ENCODE peak calls at places on chromosome 21, in eight cellular contexts. U, B, R, W, O, A, Q and J are unnamed samples. For H3K27me3 and H3K4me1, the result is how much of the 10 kb centered on the place peaks cover.

GRCh38 chr21:35025206-35026152 is 23.6 kb downstream of the RUNX1 start:
- DNase-seq in U (no peak), B (no peak), R (no peak), W (no peak), O (no peak), A (no peak), Q (no peak), J (no peak)

GRCh38 chr21:14981246-14981645 is 83.6 kb downstream of the NRIP1 start:
- DNase-seq in U (no peak), B (no peak), R (no peak), W (no peak), O (no peak), A (no peak), Q (no peak), J (no peak)

GRCh38 chr21:34693192-34693810 is 24.5 kb downstream of the CLIC6 start:
- DNase-seq in U (no peak), B (peak), R (no peak), W (peak), O (peak), A (peak), Q (peak), J (peak)

GRCh38 chr21:29080454-29080930 is 7.0 kb upstream of the CCT8 start:
- DNase-seq in U (no peak), B (no peak), R (no peak), W (no peak), O (no peak), A (peak), Q (no peak), J (no peak)

GRCh38 chr21:10272216-10272615 is 249.2 kb upstream of the TPTE start:
- DNase-seq in U (no peak), B (peak), R (peak), W (no peak), O (no peak), A (no peak), Q (no peak), J (peak)

GRCh38 chr21:28142692-28143091 is 850.0 kb downstream of the LTN1 start:
- DNase-seq in U (no peak), B (no peak), R (no peak), W (no peak), O (no peak), A (no peak), Q (no peak), J (peak)

GRCh38 chr21:45827881-45828579 is 153.5 kb upstream of the COL6A1 start:
- DNase-seq in U (no peak), B (no peak), R (peak), W (no peak), O (no peak), A (no peak), Q (no peak), J (no peak)

GRCh38 chr21:36676039-36676950 is 22.6 kb upstream of the SIM2 start:
- DNase-seq in U (no peak), B (peak), R (no peak), W (no peak), O (no peak), A (no peak), Q (peak), J (no peak)

GRCh38 chr21:45846373-45847160 is 135.0 kb upstream of the COL6A1 start:
- DNase-seq in U (no peak), B (no peak), R (peak), W (peak), O (no peak), A (no peak), Q (no peak), J (no peak)

GRCh38 chr21:46038871-46039397 is 57.4 kb downstream of the COL6A1 start:
- DNase-seq in U (peak), B (no peak), R (peak), W (peak), O (no peak), A (no peak), Q (no peak), J (no peak)

GRCh38 chr21:35410123-35410522 is 361.0 kb upstream of the RUNX1 start:
- DNase-seq in U (no peak), B (no peak), R (no peak), W (no peak), O (no peak), A (no peak), Q (no peak), J (no peak)

GRCh38 chr21:34199121-34199910 is 125.9 kb downstream of the MRPS6 start:
- DNase-seq in U (no peak), B (peak), R (no peak), W (no peak), O (no peak), A (no peak), Q (no peak), J (no peak)

GRCh38 chr21:15042531-15042930 is 22.3 kb downstream of the NRIP1 start:
- DNase-seq in U (no peak), B (no peak), R (no peak), W (no peak), O (no peak), A (no peak), Q (no peak), J (no peak)

GRCh38 chr21:34553199-34553952 is 41.4 kb upstream of the KCNE1 start:
- DNase-seq in U (no peak), B (peak), R (no peak), W (no peak), O (peak), A (no peak), Q (no peak), J (peak)

GRCh38 chr21:34835526-34835925 is 166.7 kb downstream of the CLIC6 start:
- DNase-seq in U (no peak), B (no peak), R (peak), W (no peak), O (no peak), A (no peak), Q (no peak), J (no peak)

GRCh38 chr21:30446969-30447368 is 6.9 kb downstream of the KRTAP15-1 start:
- DNase-seq in U (no peak), B (no peak), R (no peak), W (no peak), O (no peak), A (no peak), Q (no peak), J (peak)

GRCh38 chr21:36246080-36246631 is 73.8 kb upstream of the MORC3 start:
- DNase-seq in U (no peak), B (no peak), R (no peak), W (no peak), O (no peak), A (no peak), Q (no peak), J (no peak)

GRCh38 chr21:46543306-46543705 is 61.6 kb downstream of the S100B start:
- DNase-seq in U (no peak), B (no peak), R (no peak), W (no peak), O (no peak), A (no peak), Q (no peak), J (no peak)

GRCh38 chr21:16794944-16795343 is 717.9 kb upstream of the CXADR start:
- DNase-seq in U (peak), B (peak), R (peak), W (no peak), O (no peak), A (no peak), Q (no peak), J (peak)

GRCh38 chr21:35819134-35819533 is 241.2 kb downstream of the SETD4 start:
- DNase-seq in U (no peak), B (no peak), R (no peak), W (no peak), O (no peak), A (no peak), Q (no peak), J (no peak)

GRCh38 chr21:17045214-17045835 is 467.5 kb upstream of the CXADR start:
- DNase-seq in U (no peak), B (peak), R (no peak), W (no peak), O (no peak), A (no peak), Q (no peak), J (no peak)

GRCh38 chr21:35868869-35869223 is 191.5 kb downstream of the SETD4 start:
- DNase-seq in U (no peak), B (no peak), R (no peak), W (no peak), O (no peak), A (no peak), Q (no peak), J (no peak)

GRCh38 chr21:17779486-17779885 is 39.7 kb downstream of the C21orf91 start:
- DNase-seq in U (no peak), B (no peak), R (no peak), W (no peak), O (no peak), A (no peak), Q (no peak), J (no peak)

GRCh38 chr21:14995695-14996490 is 68.9 kb downstream of the NRIP1 start:
- DNase-seq in U (no peak), B (peak), R (no peak), W (peak), O (no peak), A (no peak), Q (no peak), J (peak)

GRCh38 chr21:45550552-45551210 is 8.4 kb upstream of the SLC19A1 start:
- DNase-seq in U (peak), B (peak), R (no peak), W (no peak), O (no peak), A (peak), Q (no peak), J (no peak)

GRCh38 chr21:26388731-26389231 is 184.3 kb downstream of the CYYR1 start:
- DNase-seq in U (no peak), B (peak), R (no peak), W (no peak), O (no peak), A (no peak), Q (no peak), J (peak)

GRCh38 chr21:34899302-34899701 is 149.8 kb downstream of the RUNX1 start:
- DNase-seq in U (no peak), B (no peak), R (no peak), W (no peak), O (no peak), A (no peak), Q (no peak), J (no peak)

GRCh38 chr21:29430030-29430429 is 131.3 kb downstream of the BACH1 start:
- DNase-seq in U (no peak), B (no peak), R (no peak), W (no peak), O (no peak), A (no peak), Q (no peak), J (no peak)

GRCh38 chr21:27425172-27425571 is 458.3 kb upstream of the ADAMTS5 start:
- DNase-seq in U (no peak), B (peak), R (no peak), W (no peak), O (no peak), A (no peak), Q (no peak), J (no peak)

GRCh38 chr21:29125199-29125598 is 5.2 kb upstream of the MAP3K7CL start:
- DNase-seq in U (no peak), B (no peak), R (no peak), W (no peak), O (no peak), A (no peak), Q (no peak), J (no peak)

GRCh38 chr21:14864211-14865021 is 200.4 kb downstream of the NRIP1 start:
- DNase-seq in U (peak), B (peak), R (peak), W (peak), O (no peak), A (peak), Q (peak), J (no peak)

GRCh38 chr21:30710499-30710898 is 8.1 kb downstream of the KRTAP21-3 start:
- DNase-seq in U (no peak), B (no peak), R (no peak), W (no peak), O (no peak), A (no peak), Q (no peak), J (peak)

GRCh38 chr21:45971487-45972352 is 9.8 kb upstream of the COL6A1 start:
- DNase-seq in U (peak), B (peak), R (peak), W (peak), O (no peak), A (no peak), Q (no peak), J (no peak)

GRCh38 chr21:24225432-24225831 is 1381.8 kb downstream of the MRPL39 start:
- DNase-seq in U (no peak), B (no peak), R (no peak), W (no peak), O (no peak), A (no peak), Q (no peak), J (peak)

GRCh38 chr21:45836268-45836655 is 145.3 kb upstream of the COL6A1 start:
- DNase-seq in U (no peak), B (no peak), R (no peak), W (no peak), O (no peak), A (no peak), Q (no peak), J (no peak)

GRCh38 chr21:36260030-36260787 is 59.8 kb upstream of the MORC3 start:
- DNase-seq in U (no peak), B (peak), R (no peak), W (peak), O (peak), A (peak), Q (peak), J (peak)

GRCh38 chr21:29604096-29604495 is 305.4 kb downstream of the BACH1 start:
- DNase-seq in U (no peak), B (no peak), R (no peak), W (no peak), O (no peak), A (no peak), Q (no peak), J (no peak)

GRCh38 chr21:39095681-39096080 is 87.6 kb downstream of the PSMG1 start:
- DNase-seq in U (no peak), B (no peak), R (no peak), W (no peak), O (no peak), A (no peak), Q (no peak), J (no peak)
- H3K27me3 ChIP-seq in U (under half), B (under half), R (under half), W (under half), O (under half), A (under half), Q (under half), J (under half)

DNA sequence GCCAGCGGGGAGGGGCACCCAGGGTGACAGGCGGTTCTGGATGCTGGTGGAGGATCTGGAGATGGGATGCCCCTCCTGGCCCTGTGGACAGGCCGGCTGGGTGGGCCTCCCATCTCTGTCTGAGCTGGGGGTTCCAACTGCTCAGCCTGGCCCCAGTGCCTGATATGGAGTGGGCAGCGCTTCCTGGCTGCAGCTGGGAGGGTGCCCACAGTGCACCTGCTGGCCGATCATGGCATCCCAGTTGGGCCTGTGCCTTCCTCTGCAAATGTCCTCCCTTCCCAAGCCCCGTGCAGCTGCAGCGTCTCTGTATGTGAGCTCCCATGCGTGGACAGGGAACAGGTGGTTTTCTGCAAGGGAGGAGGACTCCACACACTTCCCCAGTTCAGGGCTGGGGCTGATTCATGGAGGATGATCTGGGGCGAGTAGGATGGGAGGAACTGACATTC is 2.1 kb downstream of the PFKL start:
- DNase-seq in U (no peak), B (no peak), R (no peak), W (no peak), O (no peak), A (no peak), Q (no peak), J (no peak)
- H3K4me1 ChIP-seq in U (under half), B (under half), R (half or more), W (half or more), O (under half), A (half or more), Q (under half), J (under half)

GRCh38 chr21:31713115-31713514 is 18.8 kb downstream of the SCAF4 start:
- DNase-seq in U (no peak), B (no peak), R (no peak), W (no peak), O (no peak), A (no peak), Q (no peak), J (no peak)

GRCh38 chr21:31716106-31716505 is 15.8 kb downstream of the SCAF4 start:
- DNase-seq in U (no peak), B (no peak), R (no peak), W (no peak), O (no peak), A (no peak), Q (no peak), J (no peak)

GRCh38 chr21:31714741-31715365 is 17.1 kb downstream of the SCAF4 start:
- DNase-seq in U (no peak), B (peak), R (no peak), W (no peak), O (no peak), A (no peak), Q (no peak), J (no peak)

GRCh38 chr21:31711745-31712144 is 20.2 kb downstream of the SCAF4 start:
- DNase-seq in U (no peak), B (no peak), R (no peak), W (no peak), O (no peak), A (no peak), Q (no peak), J (no peak)

GRCh38 chr21:31713973-31714740 is 17.8 kb downstream of the SCAF4 start:
- DNase-seq in U (no peak), B (no peak), R (no peak), W (no peak), O (no peak), A (no peak), Q (no peak), J (peak)
- H3K27ac ChIP-seq in U (no peak), B (no peak), R (no peak), W (no peak), O (no peak), A (no peak), Q (no peak), J (no peak)

GRCh38 chr21:40846566-40847411 is at the start of gene DSCAM:
- DNase-seq in U (no peak), B (peak), R (no peak), W (no peak), O (no peak), A (no peak), Q (peak), J (peak)
- H3K27me3 ChIP-seq in U (under half), B (under half), R (under half), W (half or more), O (under half), A (under half), Q (under half), J (under half)

DNA sequence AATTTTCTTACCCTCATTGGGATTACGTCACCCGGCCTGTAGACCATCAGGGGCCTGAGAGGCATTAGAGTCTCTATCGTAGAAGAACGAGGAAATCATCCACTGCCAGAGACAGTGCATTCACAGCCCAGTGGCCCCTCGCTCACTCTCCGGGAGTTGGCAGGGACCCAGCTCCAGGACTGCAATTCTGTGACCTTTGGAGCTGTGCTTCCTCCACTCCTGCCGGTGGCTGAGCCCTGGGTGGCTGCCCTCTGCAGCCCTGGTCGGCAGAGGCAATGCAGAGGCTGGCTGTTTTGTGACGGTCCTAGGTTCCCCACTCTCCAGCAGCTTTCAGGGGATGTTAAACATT is 12.7 kb downstream of the SLC37A1 start:
- DNase-seq in U (no peak), B (no peak), R (no peak), W (no peak), O (no peak), A (no peak), Q (no peak), J (no peak)
- H3K4me1 ChIP-seq in U (under half), B (under half), R (under half), W (half or more), O (under half), A (under half), Q (under half), J (under half)